ENCODE peak calls at places on chromosomes 7 and 10, in ten cellular contexts. A, T, Q, L, F, V, I, P, M and N are unnamed samples. For H3K4me1, the result is how much of the 10 kb centered on the place peaks cover.

GRCh38 chr7:97845622-97846203 is 26.5 kb downstream of the ASNS start:
- DNase-seq in A (no peak), T (no peak), Q (no peak), L (no peak), F (no peak), V (no peak), I (no peak), P (peak), M (no peak), N (no peak)

GRCh38 chr10:3470191-3470590 is 297.6 kb upstream of the PITRM1 start:
- DNase-seq in A (peak), T (no peak), Q (no peak), L (no peak), F (no peak), V (no peak), I (no peak), P (no peak), M (no peak), N (no peak)

GRCh38 chr10:51386248-51386885 is 312.1 kb downstream of the PRKG1 start:
- DNase-seq in A (no peak), T (no peak), Q (no peak), L (no peak), F (no peak), V (no peak), I (no peak), P (no peak), M (no peak), N (no peak)

GRCh38 chr10:128852449-128852848 is 614.6 kb upstream of the MGMT start:
- DNase-seq in A (no peak), T (no peak), Q (no peak), L (no peak), F (no peak), V (no peak), I (no peak), P (no peak), M (no peak), N (no peak)

GRCh38 chr7:26374665-26375373 is 83.2 kb downstream of the SNX10 start:
- DNase-seq in A (no peak), T (no peak), Q (no peak), L (no peak), F (no peak), V (no peak), I (no peak), P (no peak), M (no peak), N (no peak)

GRCh38 chr10:47031953-47032465 is 120.8 kb downstream of the PTPN20 start:
- DNase-seq in A (peak), T (no peak), Q (no peak), L (no peak), F (no peak), V (no peak), I (peak), P (no peak), M (no peak), N (no peak)

GRCh38 chr10:68666280-68666760 is 54.7 kb upstream of the CCAR1 start:
- DNase-seq in A (no peak), T (no peak), Q (no peak), L (no peak), F (no peak), V (no peak), I (no peak), P (no peak), M (no peak), N (no peak)

GRCh38 chr7:143247372-143247771 is 15.9 kb upstream of the GSTK1 start:
- DNase-seq in A (no peak), T (no peak), Q (no peak), L (no peak), F (no peak), V (no peak), I (no peak), P (no peak), M (no peak), N (no peak)

GRCh38 chr7:29336851-29337627 is 142.5 kb downstream of the CHN2 start:
- DNase-seq in A (no peak), T (no peak), Q (no peak), L (no peak), F (no peak), V (no peak), I (no peak), P (no peak), M (no peak), N (no peak)

GRCh38 chr7:70143089-70144044 is 545.1 kb downstream of the AUTS2 start:
- DNase-seq in A (no peak), T (no peak), Q (no peak), L (no peak), F (no peak), V (no peak), I (no peak), P (no peak), M (no peak), N (no peak)

GRCh38 chr7:1041471-1042160 is 2.7 kb upstream of the GPR146 start:
- DNase-seq in A (no peak), T (no peak), Q (no peak), L (peak), F (peak), V (no peak), I (no peak), P (no peak), M (no peak), N (no peak)

GRCh38 chr10:13703997-13704536 is 117.3 kb downstream of the PRPF18 start:
- DNase-seq in A (no peak), T (no peak), Q (no peak), L (no peak), F (no peak), V (no peak), I (no peak), P (no peak), M (no peak), N (no peak)

GRCh38 chr10:78672898-78673297 is 395.9 kb upstream of the ZMIZ1 start:
- DNase-seq in A (no peak), T (no peak), Q (no peak), L (no peak), F (no peak), V (no peak), I (no peak), P (no peak), M (no peak), N (no peak)

GRCh38 chr10:34726862-34727261 is 88.2 kb downstream of the PARD3 start:
- DNase-seq in A (no peak), T (no peak), Q (no peak), L (no peak), F (no peak), V (no peak), I (no peak), P (no peak), M (no peak), N (no peak)

GRCh38 chr10:6117711-6118110 is 28.9 kb downstream of the RBM17 start:
- DNase-seq in A (no peak), T (no peak), Q (no peak), L (no peak), F (peak), V (no peak), I (no peak), P (no peak), M (no peak), N (no peak)

GRCh38 chr10:15103513-15103912 is 6.4 kb downstream of the RPP38 start:
- DNase-seq in A (no peak), T (no peak), Q (no peak), L (no peak), F (no peak), V (no peak), I (no peak), P (no peak), M (no peak), N (no peak)

GRCh38 chr10:74883428-74883827 is 57.0 kb downstream of the KAT6B start:
- DNase-seq in A (no peak), T (no peak), Q (no peak), L (no peak), F (no peak), V (no peak), I (no peak), P (no peak), M (no peak), N (no peak)

GRCh38 chr10:74171625-74172024 is 20.6 kb downstream of the ADK start:
- DNase-seq in A (no peak), T (no peak), Q (no peak), L (no peak), F (no peak), V (no peak), I (no peak), P (no peak), M (no peak), N (no peak)

GRCh38 chr7:129829677-129830631 is 122.8 kb downstream of the UBE2H start:
- DNase-seq in A (peak), T (peak), Q (peak), L (peak), F (no peak), V (peak), I (no peak), P (peak), M (no peak), N (peak)

GRCh38 chr7:135877799-135878198 is 99.4 kb downstream of the MTPN start:
- DNase-seq in A (no peak), T (no peak), Q (no peak), L (no peak), F (no peak), V (no peak), I (no peak), P (no peak), M (no peak), N (no peak)

GRCh38 chr10:31261502-31262311 is 57.3 kb upstream of the ZEB1 start:
- DNase-seq in A (no peak), T (no peak), Q (no peak), L (no peak), F (no peak), V (no peak), I (no peak), P (no peak), M (no peak), N (no peak)

GRCh38 chr10:96565774-96566173 is 21.0 kb downstream of the TM9SF3 start:
- DNase-seq in A (no peak), T (no peak), Q (no peak), L (no peak), F (no peak), V (no peak), I (no peak), P (no peak), M (no peak), N (no peak)

GRCh38 chr7:129949292-129950133 is 3.2 kb downstream of the UBE2H start:
- DNase-seq in A (peak), T (no peak), Q (no peak), L (no peak), F (no peak), V (peak), I (peak), P (peak), M (no peak), N (no peak)

GRCh38 chr10:96967847-96968246 is 135.7 kb downstream of the LCOR start:
- DNase-seq in A (no peak), T (no peak), Q (no peak), L (no peak), F (no peak), V (no peak), I (no peak), P (no peak), M (no peak), N (no peak)

GRCh38 chr7:99422091-99422624 is 13.4 kb downstream of the BUD31 start:
- DNase-seq in A (no peak), T (no peak), Q (no peak), L (no peak), F (no peak), V (no peak), I (no peak), P (no peak), M (no peak), N (no peak)

GRCh38 chr10:50310560-50311174 is 59.4 kb upstream of the ASAH2 start:
- DNase-seq in A (peak), T (no peak), Q (no peak), L (no peak), F (no peak), V (peak), I (no peak), P (peak), M (no peak), N (no peak)

GRCh38 chr7:22480523-22481075 is 19.4 kb downstream of the STEAP1B start:
- DNase-seq in A (no peak), T (no peak), Q (no peak), L (no peak), F (peak), V (no peak), I (no peak), P (peak), M (no peak), N (no peak)

GRCh38 chr10:14254368-14254767 is 76.4 kb downstream of the FRMD4A start:
- DNase-seq in A (no peak), T (no peak), Q (no peak), L (no peak), F (no peak), V (no peak), I (no peak), P (no peak), M (no peak), N (no peak)

GRCh38 chr10:132575320-132576201 is 38.0 kb downstream of the INPP5A start:
- DNase-seq in A (no peak), T (no peak), Q (no peak), L (no peak), F (no peak), V (peak), I (no peak), P (no peak), M (no peak), N (peak)

GRCh38 chr10:124416733-124417132 is 2.0 kb downstream of the OAT start:
- DNase-seq in A (no peak), T (no peak), Q (no peak), L (no peak), F (no peak), V (no peak), I (no peak), P (no peak), M (no peak), N (no peak)

GRCh38 chr10:124419635-124420034 is 912 bp upstream of the OAT start:
- DNase-seq in A (no peak), T (no peak), Q (no peak), L (no peak), F (no peak), V (no peak), I (no peak), P (no peak), M (no peak), N (peak)

GRCh38 chr10:124417846-124418725 is 637 bp downstream of the OAT start:
- DNase-seq in A (peak), T (peak), Q (peak), L (peak), F (peak), V (peak), I (peak), P (peak), M (peak), N (peak)

GRCh38 chr10:124420254-124420653 is 1.5 kb upstream of the OAT start:
- DNase-seq in A (no peak), T (no peak), Q (no peak), L (no peak), F (no peak), V (peak), I (no peak), P (no peak), M (no peak), N (peak)

DNA sequence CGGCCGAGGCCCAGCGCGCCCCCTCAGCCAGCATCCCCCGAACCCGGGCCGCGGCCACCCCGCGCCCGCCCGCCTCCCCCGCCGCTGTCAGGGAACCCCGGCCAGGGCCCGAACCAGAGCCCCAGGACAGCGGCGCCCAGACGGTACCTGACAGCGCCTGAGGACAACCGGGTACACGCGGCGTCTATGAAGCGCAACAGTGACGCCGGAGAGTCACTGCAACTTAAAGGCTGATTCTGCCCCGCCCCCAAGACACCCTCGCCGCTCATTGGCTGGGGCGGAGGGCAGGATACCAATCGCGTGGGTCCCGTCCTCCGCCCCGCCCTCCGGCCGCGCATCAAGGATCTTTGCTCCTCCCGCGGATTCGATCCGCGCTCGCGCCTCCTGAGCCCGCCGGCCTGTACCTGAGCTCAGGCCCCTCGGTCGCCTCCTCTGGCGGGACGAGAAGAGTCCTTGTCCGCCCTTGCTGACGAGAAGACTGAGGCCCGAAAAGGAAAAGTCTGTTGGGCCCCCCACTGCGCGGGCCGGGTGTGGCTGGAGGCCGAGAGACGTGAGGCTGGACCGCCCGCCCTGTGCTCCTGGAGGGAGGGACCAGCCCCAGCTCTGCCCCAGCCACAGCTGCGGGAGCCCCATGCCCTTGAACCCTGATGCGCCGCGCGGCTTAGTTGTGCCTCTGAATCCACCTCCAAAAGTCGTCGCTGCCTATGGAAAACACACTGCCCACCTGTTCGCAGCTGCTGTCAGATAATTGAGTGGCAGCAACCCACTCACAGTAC is at the start of gene OAT:
- DNase-seq in A (peak), T (peak), Q (peak), L (peak), F (peak), V (peak), I (peak), P (peak), M (peak), N (peak)
- TF ChIP-seq CTCF in A (peak), T (no peak), Q (no peak), L (no peak), F (no peak), V (no peak), I (no peak), P (no peak), M (no peak), N (no peak)

DNA sequence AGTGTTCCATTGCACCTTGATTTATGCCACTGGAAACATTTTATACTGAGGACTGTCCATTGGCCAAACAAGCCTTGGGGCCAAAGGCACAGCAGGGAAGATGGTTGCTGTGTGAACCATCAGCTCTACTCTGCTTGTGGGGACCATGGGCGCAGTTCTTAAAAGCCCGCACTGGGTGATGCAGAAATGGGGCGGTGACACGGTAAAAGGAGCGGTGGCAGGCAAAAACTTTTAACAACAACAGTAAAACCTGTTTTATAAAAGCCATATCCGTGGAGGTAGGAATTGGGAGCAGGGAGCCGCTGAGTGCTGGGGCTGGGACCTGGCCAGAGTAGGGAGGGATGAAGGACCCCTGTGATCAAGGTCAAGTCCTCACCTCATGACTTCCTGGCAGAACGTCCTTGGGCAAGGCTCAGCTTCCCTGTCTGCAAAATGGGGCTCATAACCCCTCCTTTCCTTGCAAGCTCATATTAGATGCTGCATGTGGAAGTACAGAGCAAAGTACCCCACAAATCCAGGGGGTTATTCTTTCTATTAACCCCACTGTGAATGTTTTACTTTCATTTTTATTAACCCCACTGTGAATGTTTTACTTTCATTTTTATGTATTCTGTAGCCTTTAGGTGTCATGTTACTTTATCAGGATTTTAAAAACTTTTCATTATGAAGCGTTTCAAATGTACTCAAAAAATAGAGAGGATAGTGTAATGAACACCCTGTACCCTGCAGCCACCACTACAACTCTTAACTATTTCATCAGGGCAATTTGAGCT is 78.3 kb downstream of the GRK5 start:
- DNase-seq in A (no peak), T (no peak), Q (no peak), L (no peak), F (peak), V (no peak), I (no peak), P (no peak), M (no peak), N (no peak)
- H3K4me1 ChIP-seq in A (under half), T (half or more), Q (half or more), L (half or more), F (under half), V (under half), I (half or more), P (under half), M (half or more), N (half or more)

GRCh38 chr7:85031475-85031874 is 155.4 kb downstream of the SEMA3D start:
- DNase-seq in A (no peak), T (no peak), Q (no peak), L (no peak), F (no peak), V (no peak), I (no peak), P (no peak), M (no peak), N (no peak)
- H3K27ac ChIP-seq in A (no peak), T (no peak), Q (no peak), L (no peak), F (no peak), V (no peak), I (no peak), P (no peak), M (no peak), N (no peak)

DNA sequence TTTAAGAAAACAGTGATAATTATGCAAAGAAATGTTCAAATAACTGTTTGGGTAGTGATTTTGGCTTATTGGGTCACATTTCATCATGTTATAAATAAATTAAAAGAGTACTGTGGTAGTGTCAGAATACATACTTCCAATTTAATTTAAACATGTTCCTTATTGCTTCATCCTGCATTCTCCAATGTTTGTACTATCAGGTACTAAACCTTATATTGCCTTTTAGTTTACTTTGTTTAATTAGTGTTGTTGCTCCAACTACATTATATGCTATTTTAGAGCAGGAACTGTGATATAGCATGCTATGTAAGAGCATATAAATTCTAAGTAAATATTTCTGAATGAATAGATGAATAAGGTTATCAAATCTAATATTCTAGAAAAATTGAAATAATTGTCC is 40.9 kb downstream of the VTI1A start:
- DNase-seq in A (no peak), T (no peak), Q (no peak), L (no peak), F (no peak), V (no peak), I (no peak), P (no peak), M (no peak), N (no peak)
- TF ChIP-seq CTCF in A (no peak), T (no peak), Q (no peak), L (no peak), F (no peak), V (no peak), I (no peak), P (no peak), M (no peak), N (no peak)

DNA sequence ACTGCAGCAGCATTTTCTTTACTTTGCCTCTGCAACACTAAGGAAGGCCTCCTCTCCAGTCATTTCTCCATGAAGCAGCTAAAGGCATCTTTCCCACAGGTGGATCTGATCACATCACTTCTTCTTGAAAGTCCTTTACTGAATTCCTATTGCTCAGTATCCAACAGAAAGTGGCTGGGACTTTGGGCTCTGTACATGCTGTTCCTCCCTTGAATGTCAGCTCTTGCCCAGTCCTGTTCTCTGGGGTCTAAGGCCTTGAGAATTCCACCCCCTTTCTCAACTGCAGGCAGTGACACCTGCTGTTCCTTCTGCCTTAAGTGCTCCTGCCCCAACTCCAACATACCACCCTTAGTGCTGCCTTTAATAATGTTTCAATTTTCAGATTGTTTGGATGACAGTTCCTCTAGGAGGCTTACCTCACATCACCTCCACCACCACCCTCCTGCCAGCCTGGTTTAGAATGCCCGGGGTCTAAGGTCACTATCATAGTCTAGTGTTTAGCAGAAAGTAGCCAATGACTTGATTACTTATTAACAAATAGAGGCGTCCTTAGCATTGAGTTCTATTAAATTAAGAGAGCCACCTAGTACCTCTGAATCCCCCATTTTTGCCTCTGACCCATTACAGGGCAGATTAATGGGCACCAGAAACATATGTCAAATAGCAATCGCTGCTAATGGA is 11.5 kb downstream of the INHBA start:
- DNase-seq in A (no peak), T (no peak), Q (no peak), L (no peak), F (no peak), V (no peak), I (no peak), P (no peak), M (no peak), N (no peak)
- H3K4me1 ChIP-seq in A (under half), T (under half), Q (under half), L (under half), F (under half), V (under half), I (under half), P (under half), M (under half), N (under half)